ENCODE peak calls at places on chromosomes 7 and 10, in four cellular contexts. A is effector memory CD4-positive, alpha-beta T cell; O is NCI-H1105; N is stimulated activated CD4-positive, alpha-beta T cell treated with anti-CD3 and anti-CD28 coated beads, Interleukin-4, amount 100 ng/mL, for 4 hours. E is an unnamed sample.

GRCh38 chr7:22216309-22216708 is 140.6 kb downstream of the RAPGEF5 start:
- DNase-seq in A (no peak), O (no peak), N (no peak), E (no peak)

GRCh38 chr10:43942096-43942885 is 293.6 kb upstream of the ZNF32 start:
- DNase-seq in N (no peak), A (no peak), O (no peak), E (no peak)

GRCh38 chr7:29488203-29488970 is 75.2 kb upstream of the PRR15 start:
- DNase-seq in N (no peak), O (no peak), A (no peak), E (no peak)

GRCh38 chr7:897771-898376 is 21.5 kb downstream of the GET4 start:
- DNase-seq in N (no peak), A (no peak), O (no peak), E (no peak)

GRCh38 chr7:36116347-36117200 is 36.5 kb upstream of the EEPD1 start:
- DNase-seq in A (no peak), N (no peak), O (no peak), E (no peak)

GRCh38 chr10:119516381-119517234 is 25.9 kb downstream of the RGS10 start:
- DNase-seq in O (no peak), N (peak), A (peak), E (no peak)

GRCh38 chr10:80437227-80437626 is 16.9 kb upstream of the TSPAN14 start:
- DNase-seq in N (no peak), O (no peak), A (no peak), E (no peak)

GRCh38 chr7:158581440-158582088 is 6.1 kb downstream of the PTPRN2 start:
- DNase-seq in A (no peak), O (peak), N (no peak), E (no peak)

GRCh38 chr10:101145750-101146391 is 14.8 kb downstream of the TLX1 start:
- DNase-seq in N (no peak), O (no peak), A (no peak), E (no peak)

GRCh38 chr7:1970895-1971294 is 261.9 kb downstream of the MAD1L1 start:
- DNase-seq in N (no peak), O (no peak), A (no peak), E (no peak)

GRCh38 chr10:57026307-57026706 is 665.2 kb upstream of the ZWINT start:
- DNase-seq in A (no peak), O (no peak), N (no peak), E (no peak)

GRCh38 chr10:117596666-117597065 is 54.1 kb downstream of the EMX2 start:
- DNase-seq in O (no peak), A (no peak), N (no peak), E (no peak)

GRCh38 chr10:96496281-96496925 is 17.3 kb downstream of the TLL2 start:
- DNase-seq in A (no peak), O (no peak), N (no peak), E (no peak)

E was measured in NCI-H2227 treated with DMSO at 0.1 percent for 48 hours.